ENCODE peak calls at places on chromosomes 6 and 20, in five cellular contexts. T is colonic mucosa, V is choroid plexus epithelial cell, X is spleen, Q is A549. K is an unnamed sample.
A peak's percentile ranks its signal among the peaks of the same experiment; 100 is the strongest.

GRCh38 chr6:23445157-23445710 is 680.8 kb upstream of the NRSN1 start:
- DNase-seq in X (no peak), T (no peak), Q (no peak), V (peak; percentile 24), K (peak; percentile 56)

GRCh38 chr6:43378631-43379030 is 9.2 kb upstream of the ZNF318 start:
- DNase-seq in V (no peak), Q (no peak), T (no peak), X (no peak), K (no peak)

GRCh38 chr20:53594068-53595017 is 704 bp upstream of the ZNF217 start:
- DNase-seq in T (peak; percentile 98), Q (peak; percentile 48), V (peak; percentile 95), X (peak; percentile 99), K (peak; percentile 84)

GRCh38 chr6:42281016-42281533 is 63.4 kb upstream of the MRPS10 start:
- DNase-seq in T (no peak), Q (no peak), X (no peak), V (no peak), K (no peak)

GRCh38 chr6:41071501-41071922 is 644 bp downstream of the OARD1 start:
- DNase-seq in V (no peak), Q (peak; percentile 63), X (peak; percentile 94), T (no peak), K (no peak)

GRCh38 chr6:119360262-119360915 is 10.8 kb upstream of the MAN1A1 start:
- DNase-seq in V (no peak), X (no peak), Q (no peak), T (no peak), K (no peak)

GRCh38 chr6:119727504-119728219 is 378.1 kb upstream of the MAN1A1 start:
- DNase-seq in Q (no peak), X (no peak), V (no peak), T (no peak), K (no peak)

GRCh38 chr20:50915424-50915823 is 15.8 kb downstream of the ADNP start:
- DNase-seq in V (peak; percentile 43), Q (no peak), T (no peak), X (no peak), K (peak; percentile 76)

GRCh38 chr6:147774856-147775255 is 266.4 kb downstream of the SAMD5 start:
- DNase-seq in X (no peak), T (no peak), Q (no peak), V (peak; percentile 16), K (peak; percentile 5)

GRCh38 chr20:41616228-41616627 is 1.9 kb downstream of the CHD6 start:
- DNase-seq in V (peak; percentile 40), T (no peak), Q (no peak), X (no peak), K (peak; percentile 56)

GRCh38 chr6:88031550-88031949 is 16.1 kb upstream of the SPACA1 start:
- DNase-seq in T (no peak), V (peak; percentile 1), Q (no peak), X (no peak), K (no peak)

GRCh38 chr6:151549790-151550189 is 56.0 kb downstream of the CCDC170 start:
- DNase-seq in X (no peak), Q (no peak), T (no peak), V (no peak), K (no peak)

GRCh38 chr6:105045546-105045945 is 88.6 kb downstream of the LIN28B start:
- DNase-seq in V (no peak), Q (peak; percentile 7), X (no peak), T (no peak), K (peak; percentile 7)

GRCh38 chr20:38665094-38665493 is 59.2 kb upstream of the SLC32A1 start:
- DNase-seq in X (no peak), T (no peak), V (no peak), Q (no peak), K (no peak)

GRCh38 chr6:105272783-105273182 is 93.0 kb upstream of the POPDC3 start:
- DNase-seq in X (no peak), V (peak; percentile 36), Q (no peak), T (no peak), K (peak; percentile 16)

GRCh38 chr6:124993327-124993726 is 31.1 kb downstream of the RNF217 start:
- DNase-seq in T (no peak), X (no peak), V (no peak), Q (no peak), K (no peak)

GRCh38 chr6:11120273-11121005 is 8.9 kb upstream of the ERVFRD-1 start:
- DNase-seq in X (no peak), V (peak; percentile 72), T (no peak), Q (no peak), K (peak; percentile 69)

GRCh38 chr20:48776306-48776705 is 51.5 kb downstream of the PREX1 start:
- DNase-seq in Q (no peak), T (no peak), V (peak; percentile 93), X (peak; percentile 75), K (peak; percentile 51)

GRCh38 chr20:1326031-1326930 is 2.7 kb downstream of the SDCBP2 start:
- DNase-seq in T (peak; percentile 16), Q (peak; percentile 35), X (peak; percentile 72), V (peak; percentile 38), K (peak; percentile 69)

GRCh38 chr6:144953552-144954240 is 668.6 kb downstream of the UTRN start:
- DNase-seq in T (no peak), V (peak; percentile 39), Q (no peak), X (no peak), K (peak; percentile 10)

GRCh38 chr6:2213082-2213481 is 32.3 kb downstream of the GMDS start:
- DNase-seq in Q (no peak), X (no peak), V (no peak), T (no peak), K (no peak)

GRCh38 chr6:2204272-2204671 is 41.1 kb downstream of the GMDS start:
- DNase-seq in V (no peak), X (no peak), T (no peak), Q (no peak), K (no peak)

GRCh38 chr6:2205396-2205795 is 40.0 kb downstream of the GMDS start:
- DNase-seq in T (no peak), Q (no peak), X (no peak), V (no peak), K (no peak)

GRCh38 chr6:2209226-2209809 is 36.1 kb downstream of the GMDS start:
- DNase-seq in Q (no peak), V (peak; percentile 60), T (peak; percentile 70), X (no peak), K (peak; percentile 36)
- TF ChIP-seq CTCF in Q (peak; percentile 43), V (peak; percentile 84), T (peak; percentile 43), X (peak; percentile 50), K (peak; percentile 54)

DNA sequence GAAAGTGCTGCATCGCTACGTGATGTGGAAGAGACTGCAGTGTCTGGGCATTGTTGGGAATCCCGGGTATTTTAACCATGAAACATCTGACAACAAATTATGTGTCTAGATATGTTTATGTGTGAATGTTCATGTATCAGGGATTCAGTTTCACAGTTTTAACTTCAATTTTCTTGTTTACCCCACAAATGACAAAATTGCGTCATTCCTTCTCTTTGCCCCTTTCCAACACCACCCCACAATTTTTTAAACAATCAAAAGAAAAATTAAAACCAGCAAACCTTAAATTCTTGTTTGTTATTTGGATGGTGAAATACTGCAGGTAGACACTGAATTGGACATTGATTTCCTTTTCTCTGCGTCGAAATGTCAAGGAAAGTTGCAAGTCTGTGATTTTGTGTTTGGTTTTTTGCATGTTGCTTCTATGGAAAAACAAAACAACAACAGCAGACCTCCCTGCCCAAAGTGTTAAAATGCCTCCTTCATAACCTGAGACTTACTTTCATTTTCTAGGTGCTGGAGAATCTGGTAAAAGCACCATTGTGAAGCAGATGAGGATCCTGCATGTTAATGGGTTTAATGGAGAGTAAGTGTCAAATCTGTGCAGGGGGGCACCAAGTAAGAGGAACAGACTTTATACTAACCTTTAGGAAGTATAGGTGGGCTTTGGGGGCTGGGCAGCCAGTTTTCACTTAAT is 42.7 kb downstream of the GNAS start:
- DNase-seq in X (no peak), T (no peak), Q (no peak), V (no peak), K (no peak)
- H3K4me3 ChIP-seq in X (no peak overlapping the region), T (no peak overlapping the region), Q (no peak overlapping the region), V (peak overlapping the region; percentile 35), K (no peak overlapping the region)

GRCh38 chr20:297098-297924 is at the start of gene ZCCHC3:
- DNase-seq in T (peak; percentile 85), X (peak; percentile 95), V (peak; percentile 98), Q (peak; percentile 94), K (peak; percentile 93)
- TF ChIP-seq CTCF in T (no peak), X (peak; percentile 42), V (peak; percentile 24), Q (peak; percentile 31), K (no peak)

GRCh38 chr6:85866758-85867401 is 224.2 kb upstream of the SYNCRIP start:
- DNase-seq in X (no peak), Q (no peak), V (no peak), T (no peak), K (no peak)
- H3K4me3 ChIP-seq in X (no peak overlapping the region), Q (no peak overlapping the region), V (no peak overlapping the region), T (no peak overlapping the region), K (no peak overlapping the region)

DNA sequence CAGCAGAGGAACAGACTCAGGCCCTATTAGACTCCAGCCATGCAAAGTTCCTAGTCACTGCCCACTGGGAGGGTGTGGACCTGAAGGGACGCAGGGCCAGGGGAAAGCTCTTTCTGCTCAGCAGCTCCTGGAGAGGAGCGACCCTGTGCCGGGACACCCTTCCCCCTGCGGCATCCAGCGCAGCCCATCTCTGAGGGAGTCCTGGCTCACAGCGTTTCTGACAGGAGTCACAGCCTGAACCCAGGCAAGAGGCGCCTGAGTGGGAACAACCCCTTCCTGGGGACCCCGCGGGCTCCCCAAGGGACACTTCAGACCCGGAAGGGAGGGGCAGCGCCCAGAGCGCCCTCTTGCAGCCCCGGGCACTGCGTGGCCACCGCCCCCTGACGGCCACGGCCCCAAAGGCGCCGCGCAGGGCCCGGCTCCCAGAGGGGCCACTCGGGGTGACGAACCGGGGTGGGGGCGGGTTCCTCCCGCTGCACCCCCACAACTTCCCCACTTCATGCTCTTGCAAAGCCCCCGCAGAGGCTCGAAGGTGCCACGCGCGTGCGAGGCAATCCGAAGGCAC is 853 bp downstream of the UCKL1 start:
- DNase-seq in Q (no peak), X (no peak), V (no peak), T (no peak), K (no peak)
- TF ChIP-seq CTCF in Q (peak; percentile 52), X (peak; percentile 51), V (no peak), T (peak; percentile 21), K (no peak)

GRCh38 chr6:84771732-84772131 is 7.3 kb upstream of the TBX18 start:
- DNase-seq in T (no peak), Q (no peak), V (peak; percentile 58), X (no peak), K (no peak)

GRCh38 chr6:84772428-84773132 is 8.2 kb upstream of the TBX18 start:
- DNase-seq in X (peak; percentile 62), Q (no peak), V (peak; percentile 55), T (no peak), K (no peak)

GRCh38 chr6:84774174-84775158 is 10.1 kb upstream of the TBX18 start:
- DNase-seq in X (peak; percentile 70), T (no peak), V (peak; percentile 77), Q (peak; percentile 41), K (peak; percentile 51)

GRCh38 chr6:84773133-84773430 is 8.7 kb upstream of the TBX18 start:
- DNase-seq in X (no peak), T (no peak), V (peak; percentile 50), Q (no peak), K (no peak)

GRCh38 chr6:84773431-84774173 is 9.2 kb upstream of the TBX18 start:
- DNase-seq in X (peak; percentile 73), T (no peak), Q (peak; percentile 21), V (peak; percentile 71), K (no peak)
- H3K4me3 ChIP-seq in X (peak overlapping the region; percentile 35), T (peak overlapping the region; percentile 22), Q (peak overlapping the region; percentile 53), V (peak overlapping the region; percentile 65), K (peak overlapping the region; percentile 55)